ENCODE peak calls at places on chromosomes 11 and 22, in four cellular contexts. X, Z, V and D are unnamed samples.

GRCh38 chr11:73151371-73151870 is 9.3 kb upstream of the FCHSD2 start:
- DNase-seq in X (no peak), Z (no peak), V (no peak), D (no peak)

GRCh38 chr11:2806351-2807058 is 79.1 kb downstream of the CDKN1C start:
- DNase-seq in X (peak), Z (no peak), V (no peak), D (no peak)

GRCh38 chr11:70883973-70884688 is 368.2 kb downstream of the SHANK2 start:
- DNase-seq in X (no peak), Z (no peak), V (no peak), D (no peak)

GRCh38 chr11:126891556-126892217 is 108.9 kb downstream of the KIRREL3 start:
- DNase-seq in X (no peak), Z (peak), V (no peak), D (no peak)

GRCh38 chr11:130403301-130403804 is 25.1 kb downstream of the ADAMTS8 start:
- DNase-seq in X (peak), Z (peak), V (peak), D (no peak)

GRCh38 chr11:67351275-67352005 is 1.9 kb downstream of the POLD4 start:
- DNase-seq in X (peak), Z (peak), V (peak), D (peak)

GRCh38 chr11:76592961-76593360 is 77.6 kb downstream of the LRRC32 start:
- DNase-seq in X (peak), Z (no peak), V (no peak), D (no peak)

GRCh38 chr22:38923463-38924196 is 33.8 kb upstream of the APOBEC3A start:
- DNase-seq in X (peak), Z (peak), V (peak), D (no peak)

GRCh38 chr22:50305658-50306566 is 1.5 kb downstream of the PLXNB2 start:
- DNase-seq in X (peak), Z (peak), V (peak), D (no peak)

DNA sequence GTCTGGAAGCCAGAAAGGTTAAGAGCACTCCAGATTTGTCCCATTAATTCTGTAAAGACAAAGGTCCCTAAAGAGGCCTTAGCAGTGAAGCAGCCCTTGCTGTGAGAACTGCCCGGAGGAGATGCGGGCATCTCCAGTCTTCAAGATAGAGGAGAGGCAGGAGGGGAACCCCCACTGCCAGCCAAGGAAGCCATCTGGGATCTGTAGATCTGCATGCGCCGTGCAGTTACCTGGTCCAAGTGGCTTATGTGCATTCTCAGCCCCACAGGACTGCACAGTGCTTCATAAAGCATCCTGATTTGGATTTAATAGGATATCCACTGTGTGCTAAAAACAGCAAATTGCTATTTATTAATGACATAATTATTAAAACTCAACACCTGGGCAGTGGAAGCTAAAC is 834.6 kb downstream of the NTM start:
- DNase-seq in X (no peak), Z (no peak), V (no peak), D (no peak)
- TF ChIP-seq CTCF in X (no peak), Z (no peak), V (no peak), D (no peak)

GRCh38 chr11:119520966-119521365 is 98.0 kb upstream of the THY1 start:
- DNase-seq in X (no peak), Z (no peak), V (no peak), D (no peak)
- H3K4me3 ChIP-seq in X (no peak), Z (no peak), V (no peak), D (no peak)

GRCh38 chr11:36069576-36070214 is 125.8 kb downstream of the LDLRAD3 start:
- DNase-seq in X (no peak), Z (no peak), V (peak), D (no peak)
- TF ChIP-seq CTCF in X (no peak), Z (no peak), V (peak), D (no peak)

DNA sequence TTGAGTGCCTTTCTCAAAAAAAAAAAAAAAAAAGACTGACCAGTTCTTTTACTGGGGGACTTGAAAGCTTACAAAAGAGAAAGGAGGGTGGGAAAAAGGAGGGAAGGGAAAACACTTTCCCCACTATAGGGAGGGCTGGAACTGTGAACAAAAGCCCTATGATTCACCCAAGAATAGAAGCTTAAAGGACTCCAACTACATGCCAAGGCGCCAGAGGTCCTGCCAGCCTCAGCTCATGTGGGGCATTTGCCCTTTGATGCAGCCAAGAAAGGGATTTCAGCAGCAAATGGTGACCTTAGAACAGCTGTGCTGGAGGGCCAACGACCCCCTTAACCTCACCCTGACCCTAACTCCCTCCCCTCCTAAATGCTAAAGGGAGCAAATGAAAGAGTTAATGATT is 160.0 kb downstream of the NTM start:
- DNase-seq in X (no peak), Z (no peak), V (no peak), D (no peak)
- H3K4me3 ChIP-seq in X (no peak), Z (no peak), V (no peak), D (no peak)

DNA sequence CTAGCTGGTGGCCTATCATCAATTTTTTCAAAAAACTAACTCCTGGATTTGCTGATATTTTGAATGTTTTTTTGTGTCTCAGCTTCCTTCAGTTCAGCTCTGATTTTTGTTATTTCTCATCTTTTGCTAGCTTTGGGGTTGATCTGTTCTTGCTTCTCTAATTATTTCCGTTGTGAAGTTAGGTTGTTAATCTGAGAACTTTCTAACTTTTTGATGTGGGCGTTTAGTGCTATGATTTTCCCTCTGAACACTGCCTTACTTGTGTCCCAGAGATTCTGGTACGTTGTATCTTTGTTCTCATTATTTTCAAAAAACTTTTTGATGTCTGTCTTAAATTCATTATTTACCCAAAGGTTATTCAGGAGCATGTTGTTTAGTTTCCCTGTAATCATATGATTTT is 19.1 kb downstream of the NARS2 start:
- DNase-seq in X (no peak), Z (no peak), V (no peak), D (no peak)
- TF ChIP-seq CTCF in X (no peak), Z (no peak), V (no peak), D (no peak)

GRCh38 chr11:61280883-61281580 is 14.1 kb downstream of the VWCE start:
- DNase-seq in X (no peak), Z (no peak), V (no peak), D (no peak)
- H3K4me3 ChIP-seq in X (peak), Z (no peak), V (no peak), D (no peak)

GRCh38 chr11:106998126-106998525 is 20.1 kb downstream of the GUCY1A2 start:
- DNase-seq in X (no peak), Z (peak), V (no peak), D (no peak)

GRCh38 chr11:106998644-106999043 is 19.6 kb downstream of the GUCY1A2 start:
- DNase-seq in X (no peak), Z (no peak), V (no peak), D (no peak)

GRCh38 chr11:106997241-106997640 is 21.0 kb downstream of the GUCY1A2 start:
- DNase-seq in X (no peak), Z (no peak), V (no peak), D (no peak)

GRCh38 chr11:106999203-106999602 is 19.1 kb downstream of the GUCY1A2 start:
- DNase-seq in X (no peak), Z (no peak), V (no peak), D (no peak)

DNA sequence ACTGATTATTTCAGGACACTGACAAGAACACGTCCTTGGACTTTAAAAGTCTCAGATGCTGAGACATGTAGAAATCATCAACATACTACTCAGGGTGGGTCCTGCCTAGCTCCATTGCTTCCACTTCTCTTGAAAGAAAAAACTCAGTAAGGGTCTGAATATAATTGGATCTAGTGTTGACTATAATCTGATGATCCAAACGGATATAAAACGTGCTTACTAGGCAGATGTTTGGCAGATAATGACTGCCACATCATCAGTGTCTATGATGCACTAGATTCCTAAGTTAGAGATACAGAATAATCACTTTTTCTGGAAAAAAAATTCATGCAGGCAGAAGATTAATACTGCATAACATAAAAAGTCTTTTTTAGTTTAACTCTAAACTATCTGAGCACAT is 21.6 kb downstream of the GUCY1A2 start:
- DNase-seq in X (no peak), Z (no peak), V (no peak), D (no peak)
- TF ChIP-seq CTCF in X (no peak), Z (no peak), V (no peak), D (no peak)

GRCh38 chr11:110434952-110435779 is 5.4 kb downstream of the FDX1 start:
- DNase-seq in X (peak), Z (no peak), V (peak), D (no peak)
- H3K4me3 ChIP-seq in X (no peak), Z (no peak), V (no peak), D (no peak)